ENCODE peak calls at places on chromosome 1, in six cellular contexts. H, E, A, F, X and Q are unnamed samples.

GRCh38 chr1:93871356-93871755 is 7.7 kb downstream of the DNTTIP2 start:
- DNase-seq in H (no peak), E (no peak), A (no peak), F (no peak), X (no peak), Q (no peak)

GRCh38 chr1:216531308-216532239 is 108.3 kb upstream of the USH2A start:
- DNase-seq in H (peak), E (no peak), A (no peak), F (no peak), X (no peak), Q (no peak)

GRCh38 chr1:110746644-110747259 is 72.0 kb upstream of the KCNA3 start:
- DNase-seq in H (peak), E (peak), A (peak), F (peak), X (peak), Q (no peak)

GRCh38 chr1:91501527-91501859 is 842 bp downstream of the CDC7 start:
- DNase-seq in H (peak), E (no peak), A (no peak), F (no peak), X (no peak), Q (no peak)

GRCh38 chr1:234551032-234551378 is 59.0 kb downstream of the IRF2BP2 start:
- DNase-seq in H (no peak), E (no peak), A (no peak), F (no peak), X (no peak), Q (no peak)

GRCh38 chr1:207822602-207823451 is 71.0 kb downstream of the CD46 start:
- DNase-seq in H (no peak), E (peak), A (peak), F (peak), X (peak), Q (peak)

GRCh38 chr1:8560611-8561544 is 243.0 kb downstream of the SLC45A1 start:
- DNase-seq in H (peak), E (no peak), A (no peak), F (no peak), X (peak), Q (no peak)

GRCh38 chr1:154714638-154715037 is 106.7 kb upstream of the ADAR start:
- DNase-seq in H (peak), E (no peak), A (no peak), F (no peak), X (peak), Q (peak)

GRCh38 chr1:152654110-152654509 is 9.1 kb upstream of the LCE2D start:
- DNase-seq in H (peak), E (peak), A (peak), F (peak), X (peak), Q (no peak)